ENCODE peak calls at places on chromosome 16, in five cellular contexts. H is AG04449, R is stromal cell of bone marrow, T is uterus, I is hepatic stellate cell. J is an unnamed sample.

GRCh38 chr16:82220541-82220940 is 50.5 kb upstream of the MPHOSPH6 start:
- DNase-seq in H (no peak), R (no peak), T (no peak), I (no peak), J (no peak)

GRCh38 chr16:67943619-67944503 is at the start of gene LCAT:
- DNase-seq in H (no peak), R (no peak), T (peak; percentile 79), I (no peak), J (no peak)

GRCh38 chr16:47156816-47157215 is 13.1 kb upstream of the NETO2 start:
- DNase-seq in H (no peak), R (no peak), T (no peak), I (no peak), J (no peak)

GRCh38 chr16:67181346-67181745 is 2.4 kb downstream of the MATCAP1 start:
- DNase-seq in H (peak; percentile 44), R (peak; percentile 83), T (peak; percentile 76), I (peak; percentile 91), J (no peak)

GRCh38 chr16:22300427-22301071 is 3.3 kb downstream of the POLR3E start:
- DNase-seq in H (no peak), R (peak; percentile 34), T (no peak), I (peak; percentile 84), J (no peak)

GRCh38 chr16:11149011-11149616 is 106.9 kb downstream of the SOCS1 start:
- DNase-seq in H (no peak), R (no peak), T (no peak), I (no peak), J (no peak)

GRCh38 chr16:1245452-1246005 is 5.0 kb downstream of the TPSAB1 start:
- DNase-seq in H (no peak), R (no peak), T (no peak), I (no peak), J (no peak)

GRCh38 chr16:50360033-50360778 is 8.6 kb downstream of the BRD7 start:
- DNase-seq in H (no peak), R (no peak), T (no peak), I (no peak), J (peak; percentile 44)

GRCh38 chr16:47486856-47487255 is 25.7 kb downstream of the PHKB start:
- DNase-seq in H (no peak), R (no peak), T (no peak), I (no peak), J (no peak)

GRCh38 chr16:48969611-48970010 is 312.0 kb downstream of the CBLN1 start:
- DNase-seq in H (no peak), R (no peak), T (no peak), I (no peak), J (no peak)

GRCh38 chr16:89841275-89841674 is 13.0 kb downstream of the SPIRE2 start:
- DNase-seq in H (no peak), R (no peak), T (no peak), I (no peak), J (no peak)

GRCh38 chr16:81394966-81395655 is 49.5 kb upstream of the CMIP start:
- DNase-seq in H (no peak), R (no peak), T (no peak), I (no peak), J (no peak)

GRCh38 chr16:58940609-58941008 is 206.5 kb upstream of the GOT2 start:
- DNase-seq in H (no peak), R (no peak), T (no peak), I (no peak), J (no peak)

GRCh38 chr16:85695196-85696128 is 6.7 kb upstream of the GINS2 start:
- DNase-seq in H (no peak), R (no peak), T (no peak), I (no peak), J (no peak)

GRCh38 chr16:48231675-48232214 is 12.4 kb upstream of the LONP2 start:
- DNase-seq in H (peak; percentile 3), R (peak; percentile 36), T (peak; percentile 16), I (peak; percentile 25), J (no peak)

J was measured in amniotic stem cell.